ENCODE peak calls at places on chromosome 21, in five cellular contexts. I, M, P, L and V are unnamed samples.

GRCh38 chr21:26405735-26406361 is 167.2 kb downstream of the CYYR1 start:
- DNase-seq in L (no peak), P (no peak), I (no peak), M (no peak), V (peak; percentile 11)

GRCh38 chr21:33734326-33734725 is 92.0 kb downstream of the ITSN1 start:
- DNase-seq in I (no peak), M (no peak), P (no peak), L (no peak), V (no peak)

GRCh38 chr21:41973861-41974751 is 20.3 kb upstream of the C2CD2 start:
- DNase-seq in P (no peak), L (no peak), M (no peak), I (no peak), V (no peak)

GRCh38 chr21:26969971-26970725 is 3.3 kb upstream of the ADAMTS5 start:
- DNase-seq in I (no peak), M (no peak), L (no peak), P (no peak), V (no peak)

GRCh38 chr21:42971897-42972275 is 2.5 kb upstream of the PKNOX1 start:
- DNase-seq in L (peak; percentile 54), P (no peak), M (no peak), I (no peak), V (no peak)

GRCh38 chr21:16071761-16072160 is 342.0 kb downstream of the USP25 start:
- DNase-seq in I (no peak), P (no peak), M (no peak), L (no peak), V (no peak)

GRCh38 chr21:35256468-35256988 is 207.4 kb upstream of the RUNX1 start:
- DNase-seq in I (peak; percentile 17), L (peak; percentile 79), M (no peak), P (peak; percentile 75), V (no peak)

GRCh38 chr21:38121888-38122705 is 134.7 kb upstream of the KCNJ15 start:
- DNase-seq in P (no peak), L (no peak), I (no peak), M (no peak), V (no peak)

GRCh38 chr21:43810505-43811261 is 21.3 kb downstream of the RRP1 start:
- DNase-seq in I (peak; percentile 76), P (no peak), L (peak; percentile 91), M (peak; percentile 41), V (peak; percentile 68)

GRCh38 chr21:36156815-36157670 is at the start of gene DOP1B:
- DNase-seq in M (no peak), I (peak; percentile 42), P (no peak), L (peak; percentile 86), V (no peak)

GRCh38 chr21:27382404-27382803 is 415.5 kb upstream of the ADAMTS5 start:
- DNase-seq in P (no peak), I (no peak), M (no peak), L (no peak), V (no peak)

GRCh38 chr21:42892931-42893660 is at the start of gene NDUFV3:
- DNase-seq in L (peak; percentile 100), I (peak; percentile 99), P (peak; percentile 99), M (peak; percentile 96), V (peak; percentile 91)

GRCh38 chr21:36747815-36748381 is 49.0 kb downstream of the SIM2 start:
- DNase-seq in I (peak; percentile 66), P (no peak), M (no peak), L (no peak), V (no peak)

GRCh38 chr21:33267250-33267649 is 1.1 kb downstream of the IL10RB start:
- DNase-seq in M (no peak), L (no peak), P (no peak), I (no peak), V (no peak)

GRCh38 chr21:15667010-15667409 is 62.8 kb upstream of the USP25 start:
- DNase-seq in I (no peak), P (no peak), L (no peak), M (no peak), V (no peak)

GRCh38 chr21:41678016-41678935 is 88.6 kb downstream of the RIPK4 start:
- DNase-seq in I (no peak), M (no peak), P (no peak), L (no peak), V (no peak)

DNA sequence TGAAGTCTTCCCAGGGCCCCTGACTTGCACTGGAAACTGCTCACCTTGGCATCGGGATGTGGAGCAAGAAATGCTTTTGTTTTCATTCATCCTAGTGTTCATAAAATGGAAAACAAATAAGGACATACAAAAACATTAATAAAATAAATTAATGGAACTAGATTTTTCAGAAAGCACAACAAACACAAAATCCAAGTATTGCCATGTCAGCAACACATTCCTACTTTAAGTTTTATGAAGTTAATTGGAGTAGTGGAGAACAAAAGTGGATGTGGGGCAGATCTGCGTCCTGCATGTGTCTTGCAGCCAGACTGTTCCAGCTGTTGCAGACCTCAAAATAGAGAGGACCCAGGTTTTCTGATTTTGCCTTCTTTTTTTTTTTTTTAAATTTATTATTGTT is 32.9 kb downstream of the PRMT2 start:
- DNase-seq in I (no peak), L (no peak), P (no peak), M (no peak), V (no peak)
- H3K4me3 ChIP-seq in I (no peak overlapping the region), L (no peak overlapping the region), P (peak overlapping the region; percentile 70), M (peak overlapping the region; percentile 67), V (peak overlapping the region; percentile 49)

DNA sequence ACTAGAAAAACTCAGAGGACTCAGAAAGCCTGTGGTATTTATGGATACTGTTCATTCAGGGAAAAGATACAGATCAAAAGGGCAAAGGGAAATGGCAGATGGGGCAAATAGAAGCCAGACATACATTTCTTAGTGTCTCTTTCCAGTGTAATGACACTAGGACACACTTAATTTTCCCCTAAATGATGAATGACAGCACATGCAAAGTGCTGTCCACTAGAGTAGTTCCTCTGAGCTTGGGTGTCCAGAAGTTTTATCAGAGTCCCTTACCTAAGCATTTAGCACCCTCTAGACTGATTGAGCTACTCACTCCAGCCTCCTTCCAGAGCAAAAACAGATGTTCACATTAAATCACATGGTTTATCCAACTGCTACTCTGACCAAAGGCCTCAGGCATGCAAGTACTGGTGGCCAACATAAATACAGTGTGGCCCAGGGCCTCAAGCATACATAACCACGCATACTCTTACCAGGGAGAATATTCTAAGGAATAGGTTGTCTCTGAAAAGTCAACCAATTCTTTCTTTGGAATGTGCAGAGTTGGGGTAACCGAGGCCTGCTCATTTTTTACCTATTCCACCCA is 166.9 kb downstream of the NCAM2 start:
- DNase-seq in L (no peak), M (no peak), P (no peak), I (no peak), V (no peak)
- H3K4me1 ChIP-seq in L (no peaks in the 10 kb centered on the region), M (no peaks in the 10 kb centered on the region), P (peaks cover 18% of the 10 kb centered on the region), I (no peaks in the 10 kb centered on the region), V (no peaks in the 10 kb centered on the region)

DNA sequence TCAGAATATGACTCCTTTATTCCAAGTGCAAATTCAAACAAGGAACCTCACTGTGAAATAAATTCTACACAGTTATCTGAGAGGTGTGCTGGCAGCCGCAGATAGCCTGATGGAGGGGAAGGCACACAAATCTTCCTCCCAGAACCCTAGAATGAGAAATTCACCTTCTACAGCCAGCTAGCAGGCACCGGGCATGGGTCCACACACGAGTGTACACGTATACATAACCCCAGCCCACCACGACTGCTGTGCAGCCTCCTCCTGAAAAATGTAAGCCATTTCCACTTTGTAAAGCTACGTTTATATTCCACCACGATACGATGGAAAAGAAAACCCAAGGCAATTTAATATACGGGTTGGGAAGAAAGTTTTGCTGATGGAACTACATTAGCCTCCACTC is 1.8 kb downstream of the BTG3 start:
- DNase-seq in I (no peak), M (no peak), P (no peak), L (no peak), V (no peak)
- H3K4me3 ChIP-seq in I (no peak overlapping the region), M (no peak overlapping the region), P (peak overlapping the region; percentile 91), L (no peak overlapping the region), V (no peak overlapping the region)

GRCh38 chr21:44873356-44874239 is at the start of gene PTTG1IP:
- DNase-seq in I (peak; percentile 99), M (peak; percentile 91), P (peak; percentile 93), L (peak; percentile 99), V (peak; percentile 93)
- H3K4me1 ChIP-seq in I (peaks cover 14% of the 10 kb centered on the region), M (peaks cover 9% of the 10 kb centered on the region), P (peaks cover 47% of the 10 kb centered on the region), L (peaks cover 39% of the 10 kb centered on the region), V (peaks cover 3% of the 10 kb centered on the region)

DNA sequence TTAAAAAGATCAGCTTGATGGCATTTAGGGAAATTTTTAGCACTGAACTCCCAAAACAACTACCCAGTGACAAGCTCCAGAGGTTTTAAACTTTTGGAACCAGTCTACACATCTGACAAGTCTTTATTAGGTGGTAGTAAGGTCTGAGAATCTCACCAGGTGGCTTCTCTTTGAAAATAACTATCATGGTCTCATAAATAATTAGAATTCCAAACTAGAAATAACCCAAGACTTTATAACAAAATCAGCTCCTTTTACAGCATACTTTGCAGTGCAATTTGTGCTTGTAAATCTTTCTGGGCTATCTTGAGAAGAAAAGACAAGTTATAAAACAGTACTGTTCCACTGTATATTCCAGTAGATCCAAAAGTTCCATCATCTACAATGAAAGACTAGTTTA is 108.7 kb downstream of the LTN1 start:
- DNase-seq in P (no peak), I (no peak), L (no peak), M (no peak), V (no peak)
- H3K4me3 ChIP-seq in P (peak overlapping the region; percentile 77), I (no peak overlapping the region), L (no peak overlapping the region), M (no peak overlapping the region), V (no peak overlapping the region)

DNA sequence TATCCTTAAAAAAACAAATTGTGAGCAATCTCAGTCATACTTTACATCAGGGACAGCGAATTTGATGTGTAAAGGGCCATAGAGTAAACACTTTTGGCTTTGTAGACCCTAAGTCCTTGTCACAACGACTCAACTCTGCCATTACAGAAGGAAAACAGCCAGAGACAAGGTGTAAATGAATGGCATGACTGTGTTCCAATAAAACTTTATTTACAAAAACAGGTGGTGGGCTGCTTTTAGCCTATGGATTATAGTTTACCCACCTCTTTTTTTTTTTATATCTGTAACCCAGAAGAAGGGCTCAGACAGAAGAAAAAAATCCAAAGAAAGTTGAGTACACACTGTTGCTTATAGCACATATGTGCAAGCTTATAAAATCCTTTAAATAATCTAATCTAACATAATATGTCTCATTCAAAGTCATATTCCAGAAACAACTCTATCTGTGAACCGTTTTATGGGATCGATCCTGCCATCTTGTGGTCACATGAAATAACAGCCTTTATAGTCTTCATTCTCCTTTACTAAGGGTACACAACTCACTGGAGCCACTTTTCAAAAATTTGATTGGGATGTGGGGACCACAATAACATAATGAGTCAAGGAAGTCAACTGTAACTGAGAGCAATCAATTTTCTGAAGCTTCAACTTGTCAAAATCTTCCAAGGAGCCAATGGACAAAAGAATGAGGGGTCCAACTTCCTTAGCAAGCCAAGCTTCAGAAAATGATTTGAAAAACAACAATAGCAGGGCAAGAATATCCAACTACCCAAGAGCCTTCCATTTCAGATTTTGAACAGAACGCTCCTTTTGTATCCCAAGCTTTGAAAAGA is 142.2 kb upstream of the KRTAP19-8 start:
- DNase-seq in P (no peak), M (no peak), I (no peak), L (no peak), V (no peak)
- H3K4me1 ChIP-seq in P (peaks cover under 1% of the 10 kb centered on the region), M (no peaks in the 10 kb centered on the region), I (no peaks in the 10 kb centered on the region), L (no peaks in the 10 kb centered on the region), V (no peaks in the 10 kb centered on the region)